ENCODE peak calls at places on chromosomes 2 and 18, in eight cellular contexts. One of them, this sample, is unnamed.

GRCh38 chr2:177592397-177592796 is 199.8 kb downstream of the AGPS start:
- DNase-seq in iPS-NIHi11: no peak
- DNase-seq in OCI-LY7: no peak
- DNase-seq in LoVo: no peak
- DNase-seq in H9: no peak
- DNase-seq in activated naive CD4-positive, alpha-beta T cell: no peak
- DNase-seq in cardiac fibroblast: no peak
- DNase-seq in retina: no peak
- DNase-seq in this sample: no peak

GRCh38 chr2:58447586-58447985 is 206.5 kb upstream of the FANCL start:
- DNase-seq in iPS-NIHi11: no peak
- DNase-seq in OCI-LY7: no peak
- DNase-seq in LoVo: no peak
- DNase-seq in H9: no peak
- DNase-seq in activated naive CD4-positive, alpha-beta T cell: no peak
- DNase-seq in cardiac fibroblast: no peak
- DNase-seq in retina: no peak
- DNase-seq in this sample: no peak

GRCh38 chr2:215874418-215874817 is 138.9 kb downstream of the MREG start:
- DNase-seq in iPS-NIHi11: no peak
- DNase-seq in OCI-LY7: no peak
- DNase-seq in LoVo: no peak
- DNase-seq in H9: no peak
- DNase-seq in activated naive CD4-positive, alpha-beta T cell: no peak
- DNase-seq in cardiac fibroblast: no peak
- DNase-seq in retina: no peak
- DNase-seq in this sample: no peak

GRCh38 chr2:127201452-127201851 is 18.6 kb downstream of the CYP27C1 start:
- DNase-seq in iPS-NIHi11: no peak
- DNase-seq in OCI-LY7: no peak
- DNase-seq in LoVo: no peak
- DNase-seq in H9: peak; percentile 70
- DNase-seq in activated naive CD4-positive, alpha-beta T cell: no peak
- DNase-seq in cardiac fibroblast: no peak
- DNase-seq in retina: no peak
- DNase-seq in this sample: no peak

GRCh38 chr2:9601397-9601796 is 29.4 kb downstream of the YWHAQ start:
- DNase-seq in iPS-NIHi11: no peak
- DNase-seq in OCI-LY7: no peak
- DNase-seq in LoVo: no peak
- DNase-seq in H9: no peak
- DNase-seq in activated naive CD4-positive, alpha-beta T cell: no peak
- DNase-seq in cardiac fibroblast: no peak
- DNase-seq in retina: no peak
- DNase-seq in this sample: no peak

GRCh38 chr18:6482198-6482977 is 67.7 kb upstream of the L3MBTL4 start:
- DNase-seq in iPS-NIHi11: peak; percentile 91
- DNase-seq in OCI-LY7: no peak
- DNase-seq in LoVo: no peak
- DNase-seq in H9: peak; percentile 90
- DNase-seq in activated naive CD4-positive, alpha-beta T cell: no peak
- DNase-seq in cardiac fibroblast: peak; percentile 89
- DNase-seq in retina: peak; percentile 59
- DNase-seq in this sample: no peak

GRCh38 chr18:3248062-3248669 is 565 bp downstream of the MYL12A start:
- DNase-seq in iPS-NIHi11: no peak
- DNase-seq in OCI-LY7: peak; percentile 75
- DNase-seq in LoVo: no peak
- DNase-seq in H9: no peak
- DNase-seq in activated naive CD4-positive, alpha-beta T cell: peak; percentile 39
- DNase-seq in cardiac fibroblast: peak; percentile 60
- DNase-seq in retina: no peak
- DNase-seq in this sample: no peak

GRCh38 chr18:79487198-79488165 is 91.8 kb downstream of the NFATC1 start:
- DNase-seq in iPS-NIHi11: peak; percentile 15
- DNase-seq in OCI-LY7: no peak
- DNase-seq in LoVo: no peak
- DNase-seq in H9: no peak
- DNase-seq in activated naive CD4-positive, alpha-beta T cell: no peak
- DNase-seq in cardiac fibroblast: no peak
- DNase-seq in retina: no peak
- DNase-seq in this sample: no peak

GRCh38 chr2:127647242-127648190 is 1.6 kb downstream of the GPR17 start:
- DNase-seq in iPS-NIHi11: no peak
- DNase-seq in OCI-LY7: no peak
- DNase-seq in LoVo: no peak
- DNase-seq in H9: no peak
- DNase-seq in activated naive CD4-positive, alpha-beta T cell: no peak
- DNase-seq in cardiac fibroblast: no peak
- DNase-seq in retina: no peak
- DNase-seq in this sample: no peak